ENCODE peak calls at places on chromosomes 5 and 9, in six cellular contexts. T, P, O, B, X and U are unnamed samples.

GRCh38 chr9:126146254-126147145 is 180.1 kb upstream of the MVB12B start:
- DNase-seq in T (no peak), P (no peak), B (peak; percentile 12), O (no peak), X (no peak), U (no peak)

GRCh38 chr5:45491368-45491767 is 204.8 kb downstream of the HCN1 start:
- DNase-seq in O (no peak), T (no peak), X (peak; percentile 2), P (no peak), B (no peak), U (no peak)

GRCh38 chr9:32395483-32396216 is 11.2 kb downstream of the ACO1 start:
- DNase-seq in T (peak; percentile 96), O (no peak), B (peak; percentile 98), X (peak; percentile 47), P (peak; percentile 74), U (no peak)

GRCh38 chr5:33894566-33894965 is 2.8 kb upstream of the ADAMTS12 start:
- DNase-seq in O (no peak), B (peak; percentile 66), T (peak; percentile 53), X (no peak), P (peak; percentile 70), U (no peak)

GRCh38 chr5:114390431-114390830 is 28.6 kb downstream of the KCNN2 start:
- DNase-seq in P (no peak), X (no peak), O (no peak), B (no peak), T (peak; percentile 48), U (no peak)

GRCh38 chr5:132260714-132261615 is 3.5 kb downstream of the PDLIM4 start:
- DNase-seq in B (peak; percentile 91), O (no peak), T (peak; percentile 86), P (peak; percentile 88), X (peak; percentile 81), U (peak; percentile 91)

GRCh38 chr9:35753466-35753865 is 610 bp downstream of the MSMP start:
- DNase-seq in B (no peak), X (no peak), O (no peak), P (no peak), T (no peak), U (no peak)

GRCh38 chr5:1186351-1187233 is 14.8 kb upstream of the SLC6A19 start:
- DNase-seq in B (no peak), P (no peak), X (no peak), T (no peak), O (no peak), U (no peak)

GRCh38 chr9:107286057-107286456 is 3.0 kb downstream of the RAD23B start:
- DNase-seq in P (peak; percentile 47), X (peak; percentile 10), B (peak; percentile 53), T (no peak), O (no peak), U (no peak)

GRCh38 chr5:158619083-158619788 is 480.5 kb downstream of the EBF1 start:
- DNase-seq in O (no peak), P (no peak), B (no peak), X (no peak), T (peak; percentile 57), U (no peak)

GRCh38 chr5:91401175-91401574 is 18.1 kb upstream of the ARRDC3 start:
- DNase-seq in O (no peak), B (no peak), X (no peak), T (peak; percentile 44), P (no peak), U (no peak)

GRCh38 chr9:92600742-92601261 is 65.0 kb upstream of the ECM2 start:
- DNase-seq in O (no peak), P (no peak), T (peak; percentile 69), X (no peak), B (peak; percentile 82), U (no peak)

GRCh38 chr5:135031813-135032612 is 2.0 kb downstream of the PITX1 start:
- DNase-seq in X (no peak), B (no peak), P (no peak), T (peak; percentile 43), O (no peak), U (no peak)

GRCh38 chr5:66864240-66864884 is 268.2 kb downstream of the MAST4 start:
- DNase-seq in P (no peak), B (peak; percentile 80), T (peak; percentile 72), O (no peak), X (peak; percentile 11), U (no peak)

GRCh38 chr9:19232830-19233194 is 2.3 kb downstream of the DENND4C start:
- DNase-seq in O (no peak), P (no peak), X (peak; percentile 13), T (peak; percentile 63), B (peak; percentile 80), U (no peak)

GRCh38 chr5:168976311-168976893 is 324.5 kb downstream of the SLIT3 start:
- DNase-seq in T (no peak), O (no peak), B (no peak), X (peak; percentile 10), P (no peak), U (no peak)

GRCh38 chr5:132238901-132239500 is 11.3 kb upstream of the P4HA2 start:
- DNase-seq in B (no peak), T (no peak), P (no peak), X (no peak), O (no peak), U (no peak)

GRCh38 chr5:10635861-10636350 is 72.0 kb downstream of the ANKRD33B start:
- DNase-seq in P (no peak), T (no peak), B (no peak), O (no peak), X (no peak), U (no peak)

GRCh38 chr5:10634056-10634455 is 70.2 kb downstream of the ANKRD33B start:
- DNase-seq in T (no peak), P (no peak), X (no peak), B (no peak), O (no peak), U (no peak)

GRCh38 chr5:10636363-10637142 is 72.7 kb downstream of the ANKRD33B start:
- DNase-seq in B (no peak), O (no peak), X (no peak), T (no peak), P (no peak), U (no peak)

GRCh38 chr5:10634562-10634961 is 70.7 kb downstream of the ANKRD33B start:
- DNase-seq in T (no peak), O (no peak), X (no peak), P (no peak), B (no peak), U (no peak)

DNA sequence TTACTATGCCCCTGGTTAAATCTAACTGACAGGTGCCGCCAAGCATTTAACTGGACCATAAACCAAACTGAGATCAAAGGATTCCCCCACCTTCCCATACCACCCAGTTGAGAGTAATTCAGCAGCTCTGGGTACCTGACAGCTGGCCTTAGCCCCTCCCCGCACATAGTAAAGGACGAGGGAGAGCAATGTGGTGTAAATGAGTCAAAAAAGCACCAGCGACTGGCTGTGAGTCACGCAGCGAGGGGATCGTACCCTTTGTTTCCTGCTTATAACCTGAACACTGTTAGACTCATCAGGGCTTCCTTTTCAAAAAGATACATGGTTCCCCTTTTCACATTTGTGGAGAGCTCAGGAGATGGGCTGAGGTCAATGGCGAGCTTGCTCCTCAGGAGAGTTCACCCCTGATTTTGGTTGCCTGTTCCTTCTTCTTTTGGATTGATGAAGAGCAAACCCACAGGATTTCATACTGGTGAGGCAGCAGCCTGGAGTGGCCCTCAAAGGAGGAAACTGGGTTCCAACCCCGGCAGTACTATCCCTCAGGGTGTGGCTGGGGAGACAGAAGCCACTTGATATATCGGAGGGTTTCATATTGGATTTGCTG is 71.5 kb downstream of the ANKRD33B start:
- DNase-seq in X (peak; percentile 27), O (no peak), B (peak; percentile 40), T (peak; percentile 57), P (peak; percentile 64), U (no peak)
- H3K4me3 ChIP-seq in X (no peak overlapping the region), O (no peak overlapping the region), B (no peak overlapping the region), T (no peak overlapping the region), P (no peak overlapping the region), U (no peak overlapping the region)

GRCh38 chr5:27473300-27474053 is 435.1 kb upstream of the CDH9 start:
- DNase-seq in P (no peak), T (no peak), O (no peak), X (no peak), B (no peak), U (no peak)
- H3K4me3 ChIP-seq in P (no peak overlapping the region), T (peak overlapping the region; percentile 44), O (no peak overlapping the region), X (no peak overlapping the region), B (no peak overlapping the region), U (no peak overlapping the region)

DNA sequence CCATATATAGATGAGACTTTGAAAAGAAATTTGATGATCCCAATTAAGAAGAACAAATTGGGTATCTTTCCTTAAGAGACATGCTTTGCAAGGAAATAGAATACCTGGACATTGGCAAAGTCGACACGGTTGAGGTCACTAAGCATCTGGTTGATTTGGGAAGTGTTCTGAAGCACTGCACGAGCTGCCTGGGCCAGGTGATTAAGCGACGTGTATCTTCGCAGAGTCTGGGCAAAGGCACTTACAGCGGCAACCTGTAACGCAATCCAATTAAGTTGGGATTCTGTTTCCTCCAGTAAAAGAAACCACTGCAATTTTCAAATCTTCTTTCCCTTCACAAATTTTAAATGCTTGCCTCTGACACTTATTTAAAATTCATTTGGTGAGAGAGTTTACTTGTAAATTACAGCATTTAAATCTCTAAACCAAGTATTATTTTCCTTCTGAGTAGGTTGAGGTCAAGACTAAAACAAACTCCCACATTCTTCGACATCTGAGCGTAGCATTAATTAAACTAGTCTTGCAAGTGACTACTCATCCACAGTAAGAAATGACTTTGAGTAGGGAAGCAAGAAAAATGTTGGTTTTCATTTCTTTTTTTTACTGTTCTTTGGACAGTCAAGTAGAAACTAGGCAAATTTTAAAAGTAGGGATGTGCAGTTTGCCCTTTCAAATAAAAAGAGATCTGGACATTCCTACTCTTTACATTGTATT is 262.8 kb downstream of the RFX3 start:
- DNase-seq in P (no peak), O (no peak), B (no peak), X (no peak), T (no peak), U (no peak)
- H3K4me3 ChIP-seq in P (no peak overlapping the region), O (no peak overlapping the region), B (no peak overlapping the region), X (no peak overlapping the region), T (no peak overlapping the region), U (no peak overlapping the region)

GRCh38 chr9:95005276-95006141 is 279.0 kb downstream of the AOPEP start:
- DNase-seq in T (no peak), P (no peak), X (no peak), O (no peak), B (no peak), U (no peak)

GRCh38 chr9:95009459-95009858 is 283.0 kb downstream of the AOPEP start:
- DNase-seq in P (no peak), B (no peak), T (no peak), O (no peak), X (no peak), U (no peak)

GRCh38 chr9:95010431-95010838 is 283.9 kb downstream of the AOPEP start:
- DNase-seq in P (no peak), B (no peak), O (no peak), T (no peak), X (no peak), U (no peak)

GRCh38 chr9:95007470-95007869 is 281.0 kb downstream of the AOPEP start:
- DNase-seq in B (peak; percentile 42), O (no peak), T (peak; percentile 65), X (no peak), P (no peak), U (no peak)

DNA sequence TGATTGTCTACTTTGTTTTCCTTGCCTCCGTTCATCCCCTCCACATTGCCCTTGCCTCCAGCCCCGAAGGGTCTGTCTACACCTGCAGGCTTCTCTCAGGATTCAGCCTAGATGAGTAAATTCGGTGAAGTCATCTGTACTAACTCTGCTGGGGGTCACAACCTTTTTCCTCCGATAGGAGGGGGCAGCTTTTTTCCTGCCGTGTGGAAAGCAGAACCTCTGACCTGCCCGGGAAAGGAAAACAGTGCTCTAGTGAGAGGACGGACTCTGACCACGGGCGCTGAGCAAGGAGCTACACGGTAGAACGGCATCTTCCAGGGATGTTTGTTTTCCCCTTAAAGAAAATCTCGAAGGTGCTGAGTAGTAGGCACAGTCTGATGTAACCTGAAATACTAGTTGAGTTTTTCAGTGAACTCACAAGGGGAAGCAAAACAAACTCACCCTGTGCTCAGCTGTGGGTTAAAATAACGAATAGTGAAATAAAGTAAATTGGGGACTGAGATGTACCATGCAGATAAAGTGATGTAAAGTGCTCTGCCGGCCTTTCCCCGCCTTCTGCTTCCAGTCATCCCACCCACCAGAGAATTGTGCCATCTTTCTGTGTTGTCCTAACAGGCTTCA is 281.8 kb downstream of the AOPEP start:
- DNase-seq in X (no peak), B (peak; percentile 68), T (no peak), P (no peak), O (no peak), U (no peak)
- H3K4me3 ChIP-seq in X (no peak overlapping the region), B (peak overlapping the region; percentile 31), T (peak overlapping the region; percentile 64), P (peak overlapping the region; percentile 62), O (peak overlapping the region; percentile 55), U (peak overlapping the region; percentile 78)